ENCODE peak calls at places on chromosomes 12 and 14, in seven cellular contexts. R, N, C, Q, X, L and Z are unnamed samples.

GRCh38 chr14:24705840-24706239 is 71.8 kb upstream of the GZMB start:
- DNase-seq in R (no peak), N (no peak), C (no peak), Q (no peak), X (no peak), L (no peak), Z (no peak)

GRCh38 chr12:89157413-89157812 is 194.9 kb downstream of the DUSP6 start:
- DNase-seq in R (no peak), N (no peak), C (no peak), Q (no peak), X (no peak), L (no peak), Z (no peak)

GRCh38 chr12:14185441-14186192 is 179.9 kb upstream of the ATF7IP start:
- DNase-seq in R (peak), N (peak), C (peak), Q (peak), X (peak), L (peak), Z (peak)

GRCh38 chr14:74834682-74835392 is 41.1 kb downstream of the PROX2 start:
- DNase-seq in R (peak), N (no peak), C (no peak), Q (no peak), X (no peak), L (no peak), Z (peak)

GRCh38 chr12:2615665-2616387 is 178.9 kb upstream of the FKBP4 start:
- DNase-seq in R (peak), N (no peak), C (peak), Q (peak), X (no peak), L (no peak), Z (peak)

GRCh38 chr14:69291891-69292586 is 32.1 kb downstream of the GALNT16 start:
- DNase-seq in R (no peak), N (no peak), C (peak), Q (no peak), X (peak), L (peak), Z (peak)

GRCh38 chr14:105137481-105138020 is 31.0 kb downstream of the JAG2 start:
- DNase-seq in R (no peak), N (no peak), C (no peak), Q (peak), X (no peak), L (peak), Z (no peak)

GRCh38 chr12:90102957-90103652 is 394.5 kb upstream of the ATP2B1 start:
- DNase-seq in R (peak), N (no peak), C (peak), Q (no peak), X (peak), L (no peak), Z (peak)

GRCh38 chr12:51391047-51391837 is at the start of gene GALNT6:
- DNase-seq in R (no peak), N (peak), C (peak), Q (peak), X (peak), L (peak), Z (peak)

GRCh38 chr12:29782821-29783772 is 645 bp downstream of the TMTC1 start:
- DNase-seq in R (peak), N (peak), C (peak), Q (peak), X (no peak), L (peak), Z (peak)

GRCh38 chr12:65941388-65941787 is 117.1 kb downstream of the HMGA2 start:
- DNase-seq in R (peak), N (no peak), C (no peak), Q (no peak), X (no peak), L (no peak), Z (peak)

GRCh38 chr12:66287275-66287674 is 15.0 kb upstream of the HELB start:
- DNase-seq in R (no peak), N (no peak), C (no peak), Q (no peak), X (no peak), L (no peak), Z (no peak)

GRCh38 chr12:61781021-61781581 is 479.1 kb upstream of the USP15 start:
- DNase-seq in R (no peak), N (peak), C (peak), Q (no peak), X (no peak), L (no peak), Z (no peak)

GRCh38 chr14:68146812-68147211 is 327.2 kb downstream of the RAD51B start:
- DNase-seq in R (peak), N (no peak), C (peak), Q (no peak), X (peak), L (no peak), Z (peak)

GRCh38 chr12:80702889-80703605 is 4.4 kb upstream of the MYF6 start:
- DNase-seq in R (peak), N (no peak), C (peak), Q (no peak), X (peak), L (no peak), Z (peak)

GRCh38 chr12:51082561-51083139 is 746 bp downstream of the CSRNP2 start:
- DNase-seq in R (peak), N (no peak), C (peak), Q (peak), X (no peak), L (no peak), Z (peak)

GRCh38 chr14:90756755-90757345 is 59.4 kb downstream of the TTC7B start:
- DNase-seq in R (no peak), N (no peak), C (peak), Q (peak), X (no peak), L (peak), Z (no peak)

GRCh38 chr12:49428652-49429549 is 61.6 kb downstream of the SPATS2 start:
- DNase-seq in R (peak), N (no peak), C (peak), Q (no peak), X (no peak), L (no peak), Z (peak)

GRCh38 chr12:15356831-15357456 is 34.6 kb downstream of the PTPRO start:
- DNase-seq in R (no peak), N (no peak), C (peak), Q (no peak), X (no peak), L (no peak), Z (no peak)

GRCh38 chr14:67436006-67436866 is 24.3 kb upstream of the PLEK2 start:
- DNase-seq in R (no peak), N (no peak), C (no peak), Q (peak), X (no peak), L (no peak), Z (no peak)

GRCh38 chr12:47744005-47744651 is 14.6 kb downstream of the RAPGEF3 start:
- DNase-seq in R (no peak), N (no peak), C (peak), Q (peak), X (peak), L (peak), Z (no peak)

GRCh38 chr12:45292486-45293195 is 76.7 kb downstream of the ANO6 start:
- DNase-seq in R (peak), N (no peak), C (no peak), Q (no peak), X (no peak), L (no peak), Z (no peak)

GRCh38 chr14:32252030-32252670 is 49.1 kb upstream of the RNU6-8 start:
- DNase-seq in R (peak), N (peak), C (peak), Q (peak), X (peak), L (peak), Z (peak)

GRCh38 chr12:114703060-114703493 is 19.1 kb upstream of the TBX3 start:
- DNase-seq in R (no peak), N (no peak), C (peak), Q (peak), X (no peak), L (no peak), Z (no peak)

GRCh38 chr14:77318006-77318553 is 2.6 kb downstream of the POMT2 start:
- DNase-seq in R (no peak), N (no peak), C (no peak), Q (no peak), X (no peak), L (no peak), Z (no peak)

GRCh38 chr14:95482967-95483842 is 33.2 kb downstream of the SYNE3 start:
- DNase-seq in R (peak), N (no peak), C (peak), Q (no peak), X (peak), L (no peak), Z (peak)
- H2BK5ac ChIP-seq in R (peak), N (no peak), C (no peak), Q (no peak), X (no peak), L (no peak), Z (peak)

GRCh38 chr14:52071675-52072074 is 2.8 kb upstream of the NID2 start:
- DNase-seq in R (peak), N (no peak), C (peak), Q (no peak), X (no peak), L (no peak), Z (no peak)
- H2BK5ac ChIP-seq in R (peak), N (no peak), C (no peak), Q (no peak), X (no peak), L (no peak), Z (no peak)

GRCh38 chr12:107749094-107749493 is 11.8 kb downstream of the PRDM4 start:
- DNase-seq in R (peak), N (no peak), C (no peak), Q (no peak), X (no peak), L (no peak), Z (peak)

GRCh38 chr12:107748472-107748871 is 12.5 kb downstream of the PRDM4 start:
- DNase-seq in R (peak), N (no peak), C (no peak), Q (no peak), X (no peak), L (no peak), Z (peak)
- H2BK5ac ChIP-seq in R (peak), N (no peak), C (no peak), Q (no peak), X (no peak), L (no peak), Z (no peak)

GRCh38 chr14:81454572-81455218 is 54.6 kb upstream of the STON2 start:
- DNase-seq in R (no peak), N (no peak), C (no peak), Q (no peak), X (no peak), L (no peak), Z (no peak)

GRCh38 chr14:81452766-81453165 is 52.6 kb upstream of the STON2 start:
- DNase-seq in R (no peak), N (no peak), C (no peak), Q (no peak), X (no peak), L (no peak), Z (no peak)

GRCh38 chr14:81452341-81452740 is 52.2 kb upstream of the STON2 start:
- DNase-seq in R (no peak), N (no peak), C (no peak), Q (no peak), X (no peak), L (no peak), Z (no peak)

GRCh38 chr14:81455344-81455743 is 55.2 kb upstream of the STON2 start:
- DNase-seq in R (no peak), N (no peak), C (no peak), Q (no peak), X (no peak), L (no peak), Z (no peak)

GRCh38 chr14:81453166-81453766 is 53.1 kb upstream of the STON2 start:
- DNase-seq in R (peak), N (peak), C (peak), Q (peak), X (peak), L (peak), Z (peak)
- H2BK5ac ChIP-seq in R (no peak), N (no peak), C (no peak), Q (no peak), X (no peak), L (no peak), Z (no peak)

DNA sequence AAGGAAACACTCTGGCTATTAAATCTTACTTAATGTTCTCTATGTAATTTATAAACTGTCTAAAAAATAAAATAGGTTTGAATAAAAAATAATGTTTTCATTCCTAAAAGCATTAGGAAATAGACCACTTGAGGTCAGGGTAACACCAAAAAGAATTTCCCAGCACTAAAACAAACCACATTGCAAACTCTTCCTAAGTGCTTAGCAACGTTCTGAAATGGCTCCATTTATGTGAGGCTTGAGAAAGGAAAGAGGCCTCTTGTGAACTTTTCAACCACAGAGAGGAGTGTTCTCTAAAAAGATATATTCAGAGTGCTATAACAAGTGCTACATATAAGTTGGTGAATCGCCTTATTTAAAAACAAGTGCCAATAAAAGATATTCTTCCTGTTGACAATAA is 42.7 kb downstream of the ALX1 start:
- DNase-seq in R (no peak), N (no peak), C (no peak), Q (no peak), X (no peak), L (no peak), Z (peak)
- H2BK5ac ChIP-seq in R (no peak), N (no peak), C (no peak), Q (no peak), X (no peak), L (no peak), Z (no peak)